ENCODE peak calls at places on chromosomes 4 and X, in nine cellular contexts. One of them, this sample, is unnamed.
A peak's percentile ranks its signal among the peaks of the same experiment; 100 is the strongest.

GRCh38 chrX:69501433-69501832 is 2.7 kb upstream of the NALF2 start:
- DNase-seq in neural crest cell: peak; percentile 34
- DNase-seq in RWPE1: no peak
- DNase-seq in right atrium auricular region: no peak
- DNase-seq in heart left ventricle: peak; percentile 49
- DNase-seq in prostate gland: no peak
- DNase-seq in brain microvascular endothelial cell: no peak
- DNase-seq in type B pancreatic cell: no peak
- DNase-seq in IMR-90: no peak
- DNase-seq in this sample: no peak

GRCh38 chr4:157992038-157992706 is 180.7 kb downstream of the GASK1B start:
- DNase-seq in right atrium auricular region: no peak
- DNase-seq in heart left ventricle: peak; percentile 58
- DNase-seq in neural crest cell: peak; percentile 61
- DNase-seq in IMR-90: peak; percentile 77
- DNase-seq in RWPE1: peak; percentile 27
- DNase-seq in type B pancreatic cell: no peak
- DNase-seq in brain microvascular endothelial cell: peak; percentile 75
- DNase-seq in prostate gland: peak; percentile 79
- DNase-seq in this sample: peak; percentile 92

GRCh38 chr4:1334579-1334895 is 12.5 kb upstream of the UVSSA start:
- DNase-seq in IMR-90: no peak
- DNase-seq in type B pancreatic cell: no peak
- DNase-seq in neural crest cell: no peak
- DNase-seq in prostate gland: no peak
- DNase-seq in right atrium auricular region: no peak
- DNase-seq in heart left ventricle: no peak
- DNase-seq in RWPE1: no peak
- DNase-seq in brain microvascular endothelial cell: no peak
- DNase-seq in this sample: no peak

GRCh38 chr4:88963817-88964216 is 93.2 kb downstream of the FAM13A start:
- DNase-seq in heart left ventricle: no peak
- DNase-seq in brain microvascular endothelial cell: no peak
- DNase-seq in right atrium auricular region: no peak
- DNase-seq in IMR-90: peak; percentile 73
- DNase-seq in neural crest cell: no peak
- DNase-seq in prostate gland: no peak
- DNase-seq in type B pancreatic cell: no peak
- DNase-seq in RWPE1: peak; percentile 60
- DNase-seq in this sample: peak; percentile 80

GRCh38 chrX:45778621-45779020 is 577.9 kb upstream of the DIPK2B start:
- DNase-seq in brain microvascular endothelial cell: no peak
- DNase-seq in right atrium auricular region: no peak
- DNase-seq in IMR-90: no peak
- DNase-seq in type B pancreatic cell: no peak
- DNase-seq in prostate gland: no peak
- DNase-seq in heart left ventricle: no peak
- DNase-seq in RWPE1: no peak
- DNase-seq in neural crest cell: no peak
- DNase-seq in this sample: no peak

GRCh38 chr4:62250100-62250499 is 1050.0 kb downstream of the ADGRL3 start:
- DNase-seq in heart left ventricle: no peak
- DNase-seq in IMR-90: no peak
- DNase-seq in RWPE1: no peak
- DNase-seq in prostate gland: no peak
- DNase-seq in right atrium auricular region: no peak
- DNase-seq in type B pancreatic cell: no peak
- DNase-seq in neural crest cell: no peak
- DNase-seq in brain microvascular endothelial cell: no peak
- DNase-seq in this sample: no peak

GRCh38 chr4:38873290-38873949 is 5.8 kb downstream of the FAM114A1 start:
- DNase-seq in prostate gland: no peak
- DNase-seq in IMR-90: no peak
- DNase-seq in right atrium auricular region: no peak
- DNase-seq in type B pancreatic cell: no peak
- DNase-seq in neural crest cell: no peak
- DNase-seq in RWPE1: no peak
- DNase-seq in heart left ventricle: no peak
- DNase-seq in brain microvascular endothelial cell: no peak
- DNase-seq in this sample: no peak

GRCh38 chr4:681736-682451 is 7.1 kb downstream of the SLC49A3 start:
- DNase-seq in type B pancreatic cell: peak; percentile 72
- DNase-seq in heart left ventricle: no peak
- DNase-seq in prostate gland: peak; percentile 64
- DNase-seq in neural crest cell: no peak
- DNase-seq in right atrium auricular region: no peak
- DNase-seq in IMR-90: no peak
- DNase-seq in RWPE1: peak; percentile 69
- DNase-seq in brain microvascular endothelial cell: no peak
- DNase-seq in this sample: no peak

GRCh38 chrX:18194688-18195087 is 26.0 kb downstream of the BEND2 start:
- DNase-seq in right atrium auricular region: no peak
- DNase-seq in heart left ventricle: no peak
- DNase-seq in IMR-90: no peak
- DNase-seq in type B pancreatic cell: no peak
- DNase-seq in RWPE1: no peak
- DNase-seq in prostate gland: no peak
- DNase-seq in brain microvascular endothelial cell: no peak
- DNase-seq in neural crest cell: no peak
- DNase-seq in this sample: no peak

GRCh38 chr4:14254252-14254651 is 626.7 kb upstream of the BOD1L1 start:
- DNase-seq in heart left ventricle: peak; percentile 20
- DNase-seq in IMR-90: peak; percentile 6
- DNase-seq in RWPE1: peak; percentile 20
- DNase-seq in prostate gland: peak; percentile 22
- DNase-seq in brain microvascular endothelial cell: peak; percentile 40
- DNase-seq in type B pancreatic cell: no peak
- DNase-seq in right atrium auricular region: no peak
- DNase-seq in neural crest cell: peak; percentile 30
- DNase-seq in this sample: peak; percentile 41

GRCh38 chr4:83054928-83055327 is 19.9 kb downstream of the COPS4 start:
- DNase-seq in heart left ventricle: no peak
- DNase-seq in neural crest cell: no peak
- DNase-seq in prostate gland: no peak
- DNase-seq in RWPE1: peak; percentile 26
- DNase-seq in type B pancreatic cell: no peak
- DNase-seq in brain microvascular endothelial cell: no peak
- DNase-seq in IMR-90: peak; percentile 15
- DNase-seq in right atrium auricular region: no peak
- DNase-seq in this sample: peak; percentile 51
- TF ChIP-seq CTCF in heart left ventricle: no peak
- TF ChIP-seq CTCF in neural crest cell: peak; percentile 59
- TF ChIP-seq CTCF in prostate gland: no peak
- TF ChIP-seq CTCF in RWPE1: peak; percentile 58
- TF ChIP-seq CTCF in type B pancreatic cell: peak; percentile 63
- TF ChIP-seq CTCF in brain microvascular endothelial cell: peak; percentile 37
- TF ChIP-seq CTCF in IMR-90: peak; percentile 46
- TF ChIP-seq CTCF in right atrium auricular region: no peak
- TF ChIP-seq CTCF in this sample: no peak

GRCh38 chr4:4656977-4657376 is 115.1 kb upstream of the STX18 start:
- DNase-seq in type B pancreatic cell: no peak
- DNase-seq in prostate gland: no peak
- DNase-seq in heart left ventricle: no peak
- DNase-seq in neural crest cell: no peak
- DNase-seq in IMR-90: no peak
- DNase-seq in right atrium auricular region: no peak
- DNase-seq in brain microvascular endothelial cell: no peak
- DNase-seq in RWPE1: no peak
- DNase-seq in this sample: no peak
- TF ChIP-seq CTCF in type B pancreatic cell: no peak
- TF ChIP-seq CTCF in prostate gland: no peak
- TF ChIP-seq CTCF in heart left ventricle: no peak
- TF ChIP-seq CTCF in neural crest cell: no peak
- TF ChIP-seq CTCF in IMR-90: no peak
- TF ChIP-seq CTCF in right atrium auricular region: no peak
- TF ChIP-seq CTCF in brain microvascular endothelial cell: no peak
- TF ChIP-seq CTCF in RWPE1: no peak
- TF ChIP-seq CTCF in this sample: no peak

GRCh38 chr4:25190407-25190806 is 30.2 kb upstream of the SEPSECS start:
- DNase-seq in heart left ventricle: no peak
- DNase-seq in type B pancreatic cell: no peak
- DNase-seq in right atrium auricular region: no peak
- DNase-seq in IMR-90: no peak
- DNase-seq in RWPE1: no peak
- DNase-seq in neural crest cell: no peak
- DNase-seq in brain microvascular endothelial cell: no peak
- DNase-seq in prostate gland: no peak
- DNase-seq in this sample: no peak
- TF ChIP-seq CTCF in heart left ventricle: no peak
- TF ChIP-seq CTCF in type B pancreatic cell: no peak
- TF ChIP-seq CTCF in right atrium auricular region: no peak
- TF ChIP-seq CTCF in IMR-90: no peak
- TF ChIP-seq CTCF in RWPE1: no peak
- TF ChIP-seq CTCF in neural crest cell: no peak
- TF ChIP-seq CTCF in brain microvascular endothelial cell: no peak
- TF ChIP-seq CTCF in prostate gland: no peak
- TF ChIP-seq CTCF in this sample: no peak

DNA sequence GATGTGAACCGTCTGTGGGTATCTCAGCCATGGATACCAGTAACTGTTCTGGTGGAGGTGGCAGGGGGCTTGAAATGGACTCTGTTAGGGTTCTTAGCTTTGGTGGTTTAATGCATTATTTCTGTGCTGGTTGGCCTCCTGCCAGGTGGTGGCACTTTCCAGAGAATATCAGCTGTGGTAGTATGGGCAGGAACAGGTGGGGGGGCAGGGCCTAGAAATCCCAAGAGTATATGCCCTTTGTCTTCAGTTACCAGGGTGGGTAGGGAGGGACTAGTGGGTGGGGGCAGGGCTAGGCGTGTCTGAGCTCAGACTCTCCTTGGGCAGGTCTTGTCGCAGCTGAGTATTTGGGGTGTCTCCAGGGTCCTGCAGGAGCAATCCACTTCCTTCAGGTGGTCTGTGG is 106.7 kb downstream of the KIT start:
- DNase-seq in prostate gland: no peak
- DNase-seq in brain microvascular endothelial cell: no peak
- DNase-seq in IMR-90: no peak
- DNase-seq in heart left ventricle: no peak
- DNase-seq in RWPE1: no peak
- DNase-seq in right atrium auricular region: no peak
- DNase-seq in neural crest cell: no peak
- DNase-seq in type B pancreatic cell: no peak
- DNase-seq in this sample: no peak
- TF ChIP-seq CTCF in prostate gland: no peak
- TF ChIP-seq CTCF in brain microvascular endothelial cell: no peak
- TF ChIP-seq CTCF in IMR-90: no peak
- TF ChIP-seq CTCF in heart left ventricle: no peak
- TF ChIP-seq CTCF in RWPE1: no peak
- TF ChIP-seq CTCF in right atrium auricular region: no peak
- TF ChIP-seq CTCF in neural crest cell: no peak
- TF ChIP-seq CTCF in type B pancreatic cell: no peak
- TF ChIP-seq CTCF in this sample: no peak

GRCh38 chr4:141375855-141376254 is 155.2 kb downstream of the ZNF330 start:
- DNase-seq in right atrium auricular region: no peak
- DNase-seq in RWPE1: peak; percentile 93
- DNase-seq in neural crest cell: no peak
- DNase-seq in prostate gland: no peak
- DNase-seq in IMR-90: peak; percentile 93
- DNase-seq in type B pancreatic cell: no peak
- DNase-seq in brain microvascular endothelial cell: peak; percentile 57
- DNase-seq in heart left ventricle: no peak
- DNase-seq in this sample: peak; percentile 79
- TF ChIP-seq CTCF in right atrium auricular region: no peak
- TF ChIP-seq CTCF in RWPE1: peak; percentile 60
- TF ChIP-seq CTCF in neural crest cell: no peak
- TF ChIP-seq CTCF in prostate gland: no peak
- TF ChIP-seq CTCF in IMR-90: peak; percentile 79
- TF ChIP-seq CTCF in type B pancreatic cell: no peak
- TF ChIP-seq CTCF in brain microvascular endothelial cell: peak; percentile 78
- TF ChIP-seq CTCF in heart left ventricle: peak; percentile 16
- TF ChIP-seq CTCF in this sample: peak; percentile 88

DNA sequence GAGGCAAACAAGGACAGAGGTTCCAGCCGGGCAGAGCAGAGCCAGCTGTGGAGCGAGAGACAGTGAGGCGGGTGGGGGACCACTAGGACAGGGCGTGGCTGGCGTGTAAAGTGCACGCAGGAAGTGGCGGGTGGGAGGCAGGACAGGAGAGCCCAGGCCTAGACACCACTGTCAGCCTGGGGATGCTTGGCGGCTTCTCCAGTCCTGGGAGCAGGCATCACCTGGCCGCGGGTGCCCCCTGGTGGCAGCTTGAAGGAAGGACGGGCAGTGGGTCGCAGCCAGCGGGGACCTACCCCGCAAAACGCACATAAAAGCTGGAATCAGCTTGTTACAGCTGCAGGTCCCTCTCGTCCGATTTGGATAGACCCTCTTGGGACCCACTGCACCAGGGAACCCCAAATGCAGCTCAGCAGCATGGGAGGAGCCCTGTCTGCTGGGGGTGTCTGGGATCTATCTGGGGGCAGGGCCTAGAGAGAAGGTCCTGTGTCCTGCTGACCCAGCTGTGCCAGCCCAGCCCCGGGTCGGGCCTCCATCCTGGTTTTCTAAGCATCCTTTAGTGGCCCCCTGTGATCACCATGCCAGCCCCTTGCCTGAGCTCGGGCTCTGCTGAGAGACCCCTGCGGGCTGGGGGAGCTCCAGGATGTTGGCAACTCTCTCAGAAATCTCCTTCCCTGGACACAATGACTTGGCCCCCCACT is 57.7 kb downstream of the WFS1 start:
- DNase-seq in neural crest cell: peak; percentile 92
- DNase-seq in IMR-90: peak; percentile 55
- DNase-seq in type B pancreatic cell: peak; percentile 89
- DNase-seq in heart left ventricle: peak; percentile 80
- DNase-seq in right atrium auricular region: peak; percentile 84
- DNase-seq in RWPE1: peak; percentile 55
- DNase-seq in prostate gland: peak; percentile 73
- DNase-seq in brain microvascular endothelial cell: peak; percentile 50
- DNase-seq in this sample: peak; percentile 75
- TF ChIP-seq CTCF in neural crest cell: peak; percentile 95
- TF ChIP-seq CTCF in IMR-90: peak; percentile 96
- TF ChIP-seq CTCF in type B pancreatic cell: peak; percentile 96
- TF ChIP-seq CTCF in heart left ventricle: peak; percentile 99
- TF ChIP-seq CTCF in right atrium auricular region: peak; percentile 97
- TF ChIP-seq CTCF in RWPE1: peak; percentile 89
- TF ChIP-seq CTCF in prostate gland: peak; percentile 96
- TF ChIP-seq CTCF in brain microvascular endothelial cell: peak; percentile 93
- TF ChIP-seq CTCF in this sample: peak; percentile 92

GRCh38 chr4:6885953-6886557 is 23.6 kb upstream of the TBC1D14 start:
- DNase-seq in brain microvascular endothelial cell: peak; percentile 38
- DNase-seq in IMR-90: peak; percentile 66
- DNase-seq in right atrium auricular region: peak; percentile 87
- DNase-seq in neural crest cell: no peak
- DNase-seq in RWPE1: no peak
- DNase-seq in prostate gland: no peak
- DNase-seq in heart left ventricle: peak; percentile 63
- DNase-seq in type B pancreatic cell: no peak
- DNase-seq in this sample: peak; percentile 65
- TF ChIP-seq CTCF in brain microvascular endothelial cell: peak; percentile 27
- TF ChIP-seq CTCF in IMR-90: peak; percentile 22
- TF ChIP-seq CTCF in right atrium auricular region: no peak
- TF ChIP-seq CTCF in neural crest cell: no peak
- TF ChIP-seq CTCF in RWPE1: peak; percentile 14
- TF ChIP-seq CTCF in prostate gland: no peak
- TF ChIP-seq CTCF in heart left ventricle: no peak
- TF ChIP-seq CTCF in type B pancreatic cell: no peak
- TF ChIP-seq CTCF in this sample: peak; percentile 22